ENCODE peak calls at places on chromosomes 11 and 22, in five cellular contexts. One of them, this sample, is unnamed.

GRCh38 chr11:35142481-35143207 is 3.7 kb downstream of the CD44 start:
- DNase-seq in astrocyte of the spinal cord: no peak
- DNase-seq in GM10248: no peak
- DNase-seq in NCI-H748 treated with DMSO at 0.1 percent for 48 hours: no peak
- DNase-seq in effector memory CD4-positive, alpha-beta T cell: no peak
- DNase-seq in this sample: no peak

GRCh38 chr11:112235750-112236390 is 9.6 kb downstream of the PTS start:
- DNase-seq in NCI-H748 treated with DMSO at 0.1 percent for 48 hours: no peak
- DNase-seq in astrocyte of the spinal cord: no peak
- DNase-seq in effector memory CD4-positive, alpha-beta T cell: no peak
- DNase-seq in GM10248: no peak
- DNase-seq in this sample: peak; percentile 37

GRCh38 chr11:46865340-46865739 is 19.3 kb upstream of the CKAP5 start:
- DNase-seq in NCI-H748 treated with DMSO at 0.1 percent for 48 hours: no peak
- DNase-seq in effector memory CD4-positive, alpha-beta T cell: no peak
- DNase-seq in astrocyte of the spinal cord: peak; percentile 71
- DNase-seq in GM10248: no peak
- DNase-seq in this sample: no peak

GRCh38 chr11:70650075-70650909 is 252.0 kb downstream of the CTTN start:
- DNase-seq in astrocyte of the spinal cord: peak; percentile 68
- DNase-seq in effector memory CD4-positive, alpha-beta T cell: no peak
- DNase-seq in GM10248: peak; percentile 69
- DNase-seq in NCI-H748 treated with DMSO at 0.1 percent for 48 hours: no peak
- DNase-seq in this sample: peak; percentile 46

GRCh38 chr11:69234740-69235710 is 58.9 kb upstream of the MYEOV start:
- DNase-seq in NCI-H748 treated with DMSO at 0.1 percent for 48 hours: no peak
- DNase-seq in GM10248: no peak
- DNase-seq in astrocyte of the spinal cord: no peak
- DNase-seq in effector memory CD4-positive, alpha-beta T cell: no peak
- DNase-seq in this sample: no peak

GRCh38 chr22:24996420-24996952 is 44.0 kb downstream of the KIAA1671 start:
- DNase-seq in astrocyte of the spinal cord: peak; percentile 53
- DNase-seq in effector memory CD4-positive, alpha-beta T cell: no peak
- DNase-seq in NCI-H748 treated with DMSO at 0.1 percent for 48 hours: peak; percentile 4
- DNase-seq in GM10248: no peak
- DNase-seq in this sample: no peak

GRCh38 chr11:94675239-94675638 is 92.9 kb upstream of the AMOTL1 start:
- DNase-seq in effector memory CD4-positive, alpha-beta T cell: no peak
- DNase-seq in astrocyte of the spinal cord: no peak
- DNase-seq in NCI-H748 treated with DMSO at 0.1 percent for 48 hours: no peak
- DNase-seq in GM10248: no peak
- DNase-seq in this sample: no peak

GRCh38 chr11:78564037-78564888 is 10.4 kb downstream of the NARS2 start:
- DNase-seq in effector memory CD4-positive, alpha-beta T cell: no peak
- DNase-seq in astrocyte of the spinal cord: peak; percentile 74
- DNase-seq in GM10248: no peak
- DNase-seq in NCI-H748 treated with DMSO at 0.1 percent for 48 hours: peak; percentile 40
- DNase-seq in this sample: peak; percentile 31

GRCh38 chr11:19398772-19399542 is 158.2 kb upstream of the E2F8 start:
- DNase-seq in GM10248: no peak
- DNase-seq in NCI-H748 treated with DMSO at 0.1 percent for 48 hours: no peak
- DNase-seq in astrocyte of the spinal cord: peak; percentile 72
- DNase-seq in effector memory CD4-positive, alpha-beta T cell: no peak
- DNase-seq in this sample: no peak

GRCh38 chr22:45671783-45672563 is at the start of gene ATXN10:
- DNase-seq in astrocyte of the spinal cord: peak; percentile 76
- DNase-seq in NCI-H748 treated with DMSO at 0.1 percent for 48 hours: peak; percentile 69
- DNase-seq in effector memory CD4-positive, alpha-beta T cell: peak; percentile 46
- DNase-seq in GM10248: peak; percentile 81
- DNase-seq in this sample: peak; percentile 61

GRCh38 chr22:47279337-47279736 is 516.9 kb downstream of the TBC1D22A start:
- DNase-seq in astrocyte of the spinal cord: no peak
- DNase-seq in GM10248: no peak
- DNase-seq in NCI-H748 treated with DMSO at 0.1 percent for 48 hours: no peak
- DNase-seq in effector memory CD4-positive, alpha-beta T cell: no peak
- DNase-seq in this sample: no peak

GRCh38 chr11:84247931-84248330 is 961.8 kb upstream of the CCDC90B start:
- DNase-seq in effector memory CD4-positive, alpha-beta T cell: no peak
- DNase-seq in GM10248: no peak
- DNase-seq in NCI-H748 treated with DMSO at 0.1 percent for 48 hours: no peak
- DNase-seq in astrocyte of the spinal cord: peak; percentile 19
- DNase-seq in this sample: no peak

GRCh38 chr22:41140365-41140957 is 48.1 kb downstream of the EP300 start:
- DNase-seq in GM10248: no peak
- DNase-seq in astrocyte of the spinal cord: no peak
- DNase-seq in NCI-H748 treated with DMSO at 0.1 percent for 48 hours: no peak
- DNase-seq in effector memory CD4-positive, alpha-beta T cell: no peak
- DNase-seq in this sample: no peak

GRCh38 chr11:73729594-73730206 is 31.2 kb downstream of the RAB6A start:
- DNase-seq in NCI-H748 treated with DMSO at 0.1 percent for 48 hours: no peak
- DNase-seq in effector memory CD4-positive, alpha-beta T cell: no peak
- DNase-seq in GM10248: no peak
- DNase-seq in astrocyte of the spinal cord: no peak
- DNase-seq in this sample: no peak

GRCh38 chr22:48948575-48949170 is 879.0 kb downstream of the BRD1 start:
- DNase-seq in effector memory CD4-positive, alpha-beta T cell: no peak
- DNase-seq in NCI-H748 treated with DMSO at 0.1 percent for 48 hours: no peak
- DNase-seq in GM10248: no peak
- DNase-seq in astrocyte of the spinal cord: no peak
- DNase-seq in this sample: no peak

GRCh38 chr22:32836286-32836859 is 34.9 kb downstream of the TIMP3 start:
- DNase-seq in GM10248: peak; percentile 37
- DNase-seq in astrocyte of the spinal cord: no peak
- DNase-seq in NCI-H748 treated with DMSO at 0.1 percent for 48 hours: no peak
- DNase-seq in effector memory CD4-positive, alpha-beta T cell: no peak
- DNase-seq in this sample: peak; percentile 33

GRCh38 chr22:44707752-44708151 is 5.7 kb downstream of the PRR5 start:
- DNase-seq in GM10248: no peak
- DNase-seq in effector memory CD4-positive, alpha-beta T cell: no peak
- DNase-seq in NCI-H748 treated with DMSO at 0.1 percent for 48 hours: no peak
- DNase-seq in astrocyte of the spinal cord: no peak
- DNase-seq in this sample: no peak

GRCh38 chr22:32050678-32051515 is 7.8 kb downstream of the SLC5A1 start:
- DNase-seq in effector memory CD4-positive, alpha-beta T cell: peak; percentile 42
- DNase-seq in astrocyte of the spinal cord: peak; percentile 84
- DNase-seq in NCI-H748 treated with DMSO at 0.1 percent for 48 hours: no peak
- DNase-seq in GM10248: peak; percentile 34
- DNase-seq in this sample: no peak

GRCh38 chr11:824942-825341 is 2.8 kb upstream of the CRACR2B start:
- DNase-seq in effector memory CD4-positive, alpha-beta T cell: no peak
- DNase-seq in GM10248: no peak
- DNase-seq in astrocyte of the spinal cord: no peak
- DNase-seq in NCI-H748 treated with DMSO at 0.1 percent for 48 hours: no peak
- DNase-seq in this sample: no peak

GRCh38 chr11:17923213-17923612 is 89.6 kb downstream of the SERGEF start:
- DNase-seq in effector memory CD4-positive, alpha-beta T cell: no peak
- DNase-seq in NCI-H748 treated with DMSO at 0.1 percent for 48 hours: no peak
- DNase-seq in GM10248: no peak
- DNase-seq in astrocyte of the spinal cord: no peak
- DNase-seq in this sample: no peak

GRCh38 chr11:61533401-61533800 is 24.9 kb downstream of the LRRC10B start:
- DNase-seq in effector memory CD4-positive, alpha-beta T cell: no peak
- DNase-seq in NCI-H748 treated with DMSO at 0.1 percent for 48 hours: peak; percentile 72
- DNase-seq in astrocyte of the spinal cord: no peak
- DNase-seq in GM10248: no peak
- DNase-seq in this sample: no peak

GRCh38 chr22:40560551-40560950 is 76.0 kb downstream of the MRTFA start:
- DNase-seq in NCI-H748 treated with DMSO at 0.1 percent for 48 hours: no peak
- DNase-seq in effector memory CD4-positive, alpha-beta T cell: no peak
- DNase-seq in astrocyte of the spinal cord: peak; percentile 65
- DNase-seq in GM10248: no peak
- DNase-seq in this sample: no peak

This sample was measured in germinal center.